ENCODE peak calls at places on chromosomes 11 and 22, in seven cellular contexts. D is T-helper 1 cell; N is GM12892; M is T47D; Y is fibroblast of the aortic adventitia; O is CD8-positive, alpha-beta memory T cell; I is RCC 7860. A is an unnamed sample.

GRCh38 chr22:20567993-20568417 is 60.6 kb downstream of the MED15 start:
- DNase-seq in M (no peak), D (no peak), N (no peak), O (no peak), Y (peak), I (no peak), A (peak)

GRCh38 chr22:39475337-39475736 is 18.5 kb downstream of the MGAT3 start:
- DNase-seq in O (no peak), I (no peak), D (no peak), N (no peak), M (no peak), Y (no peak), A (no peak)

GRCh38 chr22:31911565-31912401 is 32.6 kb upstream of the YWHAH start:
- DNase-seq in Y (peak), N (no peak), O (no peak), M (no peak), I (no peak), D (no peak), A (no peak)

GRCh38 chr11:4048340-4048739 is 46.3 kb upstream of the RRM1 start:
- DNase-seq in M (no peak), N (no peak), I (no peak), Y (no peak), O (no peak), D (no peak), A (no peak)

GRCh38 chr11:46743693-46744339 is 24.8 kb downstream of the F2 start:
- DNase-seq in M (no peak), Y (no peak), D (no peak), O (no peak), N (no peak), I (no peak), A (no peak)

GRCh38 chr11:27754035-27755017 is 54.1 kb upstream of the BDNF start:
- DNase-seq in Y (no peak), I (peak), N (no peak), D (no peak), M (no peak), O (no peak), A (no peak)

GRCh38 chr11:32204751-32205150 is 113.9 kb downstream of the RCN1 start:
- DNase-seq in O (no peak), M (no peak), N (no peak), D (no peak), I (no peak), Y (no peak), A (no peak)

GRCh38 chr11:102599642-102600261 is 25.4 kb downstream of the MMP20 start:
- DNase-seq in M (no peak), N (no peak), D (no peak), Y (peak), O (no peak), I (peak), A (peak)

GRCh38 chr11:20397281-20397680 is 9.8 kb downstream of the PRMT3 start:
- DNase-seq in O (peak), I (peak), N (no peak), Y (peak), M (peak), D (no peak), A (peak)

GRCh38 chr11:19200410-19201201 is 1.2 kb downstream of the CSRP3 start:
- DNase-seq in O (no peak), N (no peak), M (no peak), D (no peak), I (peak), Y (peak), A (peak)

GRCh38 chr11:117925198-117925925 is 3.8 kb downstream of the TMPRSS13 start:
- DNase-seq in N (no peak), O (no peak), M (no peak), Y (no peak), I (no peak), D (no peak), A (no peak)

GRCh38 chr11:23569547-23569946 is 709.3 kb upstream of the CCDC179 start:
- DNase-seq in O (no peak), Y (no peak), D (no peak), N (no peak), I (no peak), M (no peak), A (no peak)

GRCh38 chr22:35892192-35892591 is 136.4 kb downstream of the RBFOX2 start:
- DNase-seq in I (no peak), N (no peak), M (no peak), O (no peak), D (no peak), Y (peak), A (peak)

GRCh38 chr22:38452373-38453064 is 2.5 kb downstream of the KCNJ4 start:
- DNase-seq in O (no peak), D (no peak), I (no peak), Y (peak), M (no peak), N (no peak), A (peak)

GRCh38 chr11:17250561-17251350 is 25.8 kb upstream of the NUCB2 start:
- DNase-seq in N (no peak), D (no peak), I (no peak), O (no peak), Y (peak), M (no peak), A (no peak)

GRCh38 chr11:120023120-120023519 is 114.8 kb downstream of the TRIM29 start:
- DNase-seq in M (no peak), D (no peak), O (no peak), Y (no peak), N (no peak), I (no peak), A (no peak)

GRCh38 chr22:43378011-43378704 is 33.7 kb upstream of the MPPED1 start:
- DNase-seq in N (no peak), I (no peak), O (no peak), M (no peak), D (no peak), Y (peak), A (no peak)

GRCh38 chr11:82732734-82733443 is 775 bp downstream of the FAM181B start:
- DNase-seq in O (peak), D (peak), Y (no peak), M (no peak), I (no peak), N (peak), A (no peak)

GRCh38 chr11:32706985-32707736 is 87.3 kb downstream of the CCDC73 start:
- DNase-seq in N (no peak), M (no peak), I (peak), Y (peak), D (no peak), O (no peak), A (peak)

GRCh38 chr11:126607374-126607773 is 251.9 kb downstream of the ST3GAL4 start:
- DNase-seq in M (peak), N (peak), I (peak), Y (peak), O (no peak), D (no peak), A (no peak)

GRCh38 chr11:12746593-12747097 is 72.4 kb downstream of the TEAD1 start:
- DNase-seq in O (no peak), Y (peak), M (no peak), N (no peak), D (no peak), I (peak), A (peak)

GRCh38 chr11:50075856-50076255 is 43.2 kb downstream of the OR4C45 start:
- DNase-seq in M (no peak), O (no peak), D (no peak), Y (peak), N (no peak), I (no peak), A (no peak)

GRCh38 chr11:12008790-12009616 is 577 bp upstream of the DKK3 start:
- DNase-seq in Y (no peak), N (no peak), D (no peak), M (no peak), O (no peak), I (no peak), A (peak)

GRCh38 chr11:66744485-66745355 is 15.7 kb upstream of the SPTBN2 start:
- DNase-seq in I (peak), M (peak), O (peak), Y (peak), D (peak), N (peak), A (peak)

GRCh38 chr11:8870461-8871282 is 40.3 kb upstream of the AKIP1 start:
- DNase-seq in N (peak), D (no peak), I (peak), M (peak), Y (peak), O (no peak), A (peak)

GRCh38 chr11:8922691-8923090 is 10.1 kb downstream of the C11orf16 start:
- DNase-seq in Y (no peak), O (no peak), N (no peak), D (no peak), M (no peak), I (no peak), A (no peak)

GRCh38 chr22:50243704-50244419 is 961 bp downstream of the TUBGCP6 start:
- DNase-seq in D (no peak), M (no peak), N (no peak), Y (peak), I (no peak), O (no peak), A (no peak)

GRCh38 chr11:71420455-71421241 is 27.5 kb downstream of the DHCR7 start:
- DNase-seq in D (no peak), Y (peak), N (no peak), I (peak), M (peak), O (no peak), A (peak)

GRCh38 chr22:37906364-37907008 is 389 bp downstream of the MICALL1 start:
- DNase-seq in O (peak), D (peak), Y (no peak), I (no peak), N (peak), M (no peak), A (no peak)

GRCh38 chr11:126310992-126311310 is 7.1 kb downstream of the DCPS start:
- DNase-seq in Y (no peak), I (no peak), N (no peak), D (no peak), M (no peak), O (no peak), A (no peak)

GRCh38 chr11:134331565-134332188 is at the start of gene GLB1L2:
- DNase-seq in N (peak), D (peak), O (peak), I (no peak), M (peak), Y (peak), A (no peak)

GRCh38 chr11:49303080-49303479 is 94.7 kb upstream of the FOLH1 start:
- DNase-seq in O (no peak), Y (no peak), N (no peak), M (no peak), D (no peak), I (no peak), A (no peak)

GRCh38 chr11:121596195-121597145 is 143.7 kb upstream of the SORL1-AS1 start:
- DNase-seq in Y (peak), D (no peak), N (no peak), M (no peak), O (no peak), I (no peak), A (no peak)

GRCh38 chr22:40352763-40353162 is 6.5 kb downstream of the ADSL start:
- DNase-seq in Y (no peak), I (no peak), N (no peak), M (no peak), D (no peak), O (no peak), A (no peak)

GRCh38 chr22:46226577-46226976 is 23.5 kb downstream of the CDPF1 start:
- DNase-seq in Y (no peak), I (no peak), D (no peak), O (no peak), N (no peak), M (no peak), A (no peak)

A was measured in fibroblast of gingiva.